ENCODE peak calls at places on chromosomes 1 and 21, in ten cellular contexts. Z, X, H, F, M, W, V, D, L and K are unnamed samples.

GRCh38 chr1:19815801-19816736 is 986 bp upstream of the RNF186 start:
- DNase-seq in M (no peak), F (no peak), H (no peak), W (peak), X (no peak), V (no peak), L (no peak), Z (no peak), D (no peak), K (no peak)

GRCh38 chr1:208031316-208031931 is 120.5 kb upstream of the CD34 start:
- DNase-seq in F (no peak), D (no peak), V (no peak), W (no peak), H (no peak), L (no peak), X (no peak), Z (no peak), M (no peak), K (no peak)

GRCh38 chr1:12594966-12595838 is 22.8 kb downstream of the DHRS3 start:
- DNase-seq in M (no peak), W (no peak), L (peak), Z (no peak), F (no peak), V (peak), X (no peak), D (no peak), H (no peak), K (peak)

GRCh38 chr1:208203127-208203847 is 40.9 kb downstream of the PLXNA2 start:
- DNase-seq in F (no peak), M (no peak), Z (no peak), X (no peak), W (no peak), H (no peak), L (no peak), V (no peak), D (no peak), K (no peak)

GRCh38 chr1:1922782-1923680 is 4.0 kb upstream of the TMEM52 start:
- DNase-seq in D (no peak), V (no peak), H (no peak), W (no peak), Z (no peak), L (no peak), X (no peak), M (no peak), F (no peak), K (no peak)

GRCh38 chr1:14650951-14651350 is 52.5 kb downstream of the KAZN start:
- DNase-seq in M (no peak), L (no peak), D (no peak), F (no peak), H (no peak), X (no peak), Z (no peak), V (no peak), W (no peak), K (no peak)

GRCh38 chr21:37253991-37254390 is 13.1 kb downstream of the VPS26C start:
- DNase-seq in H (no peak), X (no peak), M (no peak), F (no peak), Z (no peak), D (no peak), V (no peak), L (no peak), W (no peak), K (no peak)

GRCh38 chr1:224503161-224504118 is 68.8 kb upstream of the WDR26 start:
- DNase-seq in M (peak), W (no peak), Z (no peak), V (no peak), L (peak), D (no peak), H (no peak), F (peak), X (peak), K (peak)

GRCh38 chr1:202567747-202568146 is 142.5 kb downstream of the SYT2 start:
- DNase-seq in H (no peak), F (no peak), D (no peak), Z (no peak), M (no peak), V (no peak), L (no peak), W (no peak), X (no peak), K (no peak)

GRCh38 chr1:200043330-200043668 is 15.8 kb downstream of the NR5A2 start:
- DNase-seq in X (no peak), Z (no peak), W (no peak), M (no peak), V (no peak), F (no peak), L (no peak), D (no peak), H (no peak), K (no peak)

GRCh38 chr1:165942062-165942461 is 114.6 kb downstream of the UCK2 start:
- DNase-seq in X (no peak), W (no peak), Z (no peak), V (no peak), L (no peak), H (no peak), M (no peak), F (no peak), D (no peak), K (no peak)

GRCh38 chr1:78045850-78046778 is at the start of gene GIPC2:
- DNase-seq in V (peak), D (no peak), X (no peak), H (peak), L (peak), F (no peak), W (no peak), Z (no peak), M (no peak), K (peak)

GRCh38 chr1:59686170-59686569 is 128.6 kb upstream of the HOOK1 start:
- DNase-seq in M (no peak), V (no peak), Z (no peak), W (no peak), F (no peak), D (no peak), X (no peak), L (no peak), H (no peak), K (no peak)

GRCh38 chr1:65049941-65050713 is 83.8 kb upstream of the JAK1 start:
- DNase-seq in M (no peak), W (no peak), Z (no peak), H (no peak), X (peak), V (no peak), L (no peak), F (no peak), D (no peak), K (no peak)

GRCh38 chr1:193629875-193630274 is 443.5 kb upstream of the B3GALT2 start:
- DNase-seq in L (no peak), X (no peak), V (no peak), W (no peak), F (no peak), M (no peak), H (no peak), Z (peak), D (no peak), K (no peak)

GRCh38 chr1:194196562-194196961 is 1010.1 kb upstream of the B3GALT2 start:
- DNase-seq in W (no peak), V (no peak), L (no peak), X (no peak), D (no peak), F (no peak), Z (no peak), M (no peak), H (no peak), K (no peak)

GRCh38 chr21:41972511-41973205 is 18.8 kb upstream of the C2CD2 start:
- DNase-seq in F (no peak), V (no peak), M (no peak), Z (no peak), W (no peak), L (no peak), X (no peak), D (no peak), H (no peak), K (no peak)

GRCh38 chr1:45410850-45411509 is 70.7 kb upstream of the MUTYH start:
- DNase-seq in D (no peak), F (no peak), H (no peak), M (no peak), X (no peak), L (no peak), V (no peak), W (no peak), Z (no peak), K (no peak)

GRCh38 chr1:192812420-192813209 is 3.8 kb downstream of the RGS2 start:
- DNase-seq in X (no peak), L (no peak), D (no peak), W (no peak), Z (no peak), H (no peak), F (no peak), M (no peak), V (no peak), K (no peak)

GRCh38 chr1:84834419-84835064 is 58.5 kb downstream of the LPAR3 start:
- DNase-seq in L (no peak), V (no peak), H (no peak), D (no peak), Z (no peak), W (no peak), M (no peak), X (peak), F (no peak), K (no peak)

GRCh38 chr1:82019512-82019911 is 218.8 kb downstream of the ADGRL2 start:
- DNase-seq in W (no peak), Z (no peak), F (no peak), L (no peak), V (no peak), H (no peak), M (no peak), X (no peak), D (no peak), K (no peak)

GRCh38 chr1:248288385-248288784 is 10.6 kb upstream of the OR2T33 start:
- DNase-seq in F (no peak), H (no peak), X (no peak), W (no peak), D (no peak), Z (no peak), V (no peak), L (no peak), M (no peak), K (no peak)

GRCh38 chr21:42147386-42148020 is 71.4 kb upstream of the ABCG1 start:
- DNase-seq in D (no peak), X (no peak), L (no peak), V (no peak), Z (no peak), M (no peak), H (no peak), W (no peak), F (peak), K (no peak)

GRCh38 chr1:62306065-62306464 is 13.2 kb downstream of the KANK4 start:
- DNase-seq in H (no peak), D (no peak), F (no peak), L (no peak), Z (no peak), W (no peak), V (no peak), X (no peak), M (no peak), K (no peak)

GRCh38 chr1:212030936-212031528 is 4.3 kb downstream of the INTS7 start:
- DNase-seq in L (no peak), H (no peak), M (no peak), V (no peak), F (no peak), X (peak), D (no peak), Z (no peak), W (no peak), K (no peak)

GRCh38 chr1:163570061-163570460 is 248.3 kb downstream of the NUF2 start:
- DNase-seq in V (no peak), X (no peak), F (no peak), Z (no peak), M (no peak), H (no peak), W (no peak), L (no peak), D (no peak), K (no peak)

GRCh38 chr1:113415256-113416189 is 25.2 kb downstream of the MAGI3 start:
- DNase-seq in F (no peak), M (no peak), L (no peak), X (no peak), Z (no peak), W (no peak), H (no peak), V (no peak), D (no peak), K (no peak)

GRCh38 chr21:45011911-45012660 is 62.3 kb upstream of the ADARB1 start:
- DNase-seq in L (no peak), H (no peak), D (no peak), X (no peak), W (no peak), M (peak), V (no peak), F (no peak), Z (peak), K (no peak)

GRCh38 chr1:55275151-55275748 is 60.1 kb upstream of the USP24 start:
- DNase-seq in W (no peak), L (no peak), D (no peak), H (no peak), V (no peak), F (no peak), Z (no peak), X (no peak), M (no peak), K (no peak)

GRCh38 chr1:76433528-76433927 is 359.0 kb downstream of the ST6GALNAC3 start:
- DNase-seq in Z (no peak), W (no peak), D (no peak), M (no peak), F (no peak), L (no peak), X (no peak), H (no peak), V (no peak), K (no peak)

GRCh38 chr1:153754266-153754665 is 20.9 kb upstream of the SLC27A3 start:
- DNase-seq in L (no peak), Z (no peak), X (no peak), M (no peak), H (no peak), V (no peak), W (no peak), D (no peak), F (no peak), K (no peak)

GRCh38 chr1:54332781-54333585 is 73.2 kb downstream of the SSBP3 start:
- DNase-seq in D (no peak), F (no peak), H (no peak), V (no peak), X (no peak), Z (no peak), W (no peak), L (no peak), M (no peak), K (no peak)

GRCh38 chr1:108893141-108893530 is 16.4 kb downstream of the GPSM2 start:
- DNase-seq in D (no peak), Z (no peak), H (no peak), V (no peak), L (no peak), F (no peak), X (no peak), M (no peak), W (no peak), K (no peak)